ENCODE peak calls at places on chromosomes 3 and 15, in four cellular contexts. A is WTC11, Q is HepG2, U is GM12878. B is an unnamed sample.

GRCh38 chr15:90561344-90562244 is 31.9 kb downstream of the CRTC3 start:
- DNase-seq in U (no peak), Q (no peak), A (no peak), B (no peak)

GRCh38 chr15:101024111-101024695 is 105.0 kb downstream of the LRRK1 start:
- DNase-seq in U (no peak), Q (no peak), A (no peak), B (no peak)

GRCh38 chr3:32440481-32441350 is 49.1 kb downstream of the CMTM7 start:
- DNase-seq in U (no peak), Q (no peak), A (no peak), B (no peak)

GRCh38 chr3:176697284-176697889 is 499.9 kb downstream of the TBL1XR1 start:
- DNase-seq in Q (no peak), A (no peak), U (no peak), B (peak)

GRCh38 chr15:101295607-101296225 is 668 bp upstream of the SNRPA1 start:
- DNase-seq in Q (no peak), U (no peak), A (no peak), B (no peak)

GRCh38 chr3:24145981-24146822 is 201.1 kb downstream of the NR1D2 start:
- DNase-seq in A (no peak), U (no peak), Q (no peak), B (no peak)

GRCh38 chr15:31828594-31828993 is 201.7 kb upstream of the CHRNA7 start:
- DNase-seq in Q (no peak), U (no peak), A (no peak), B (no peak)

GRCh38 chr3:98806583-98806982 is 43.4 kb downstream of the ST3GAL6 start:
- DNase-seq in U (no peak), Q (no peak), A (no peak), B (no peak)

GRCh38 chr15:40528801-40529200 is 36.0 kb downstream of the CCDC32 start:
- DNase-seq in A (no peak), U (no peak), Q (no peak), B (no peak)

GRCh38 chr3:121998030-121998580 is 23.9 kb downstream of the ILDR1 start:
- DNase-seq in U (no peak), A (no peak), Q (no peak), B (no peak)

GRCh38 chr3:78659386-78659987 is 1108.3 kb downstream of the ROBO1 start:
- DNase-seq in Q (peak), A (no peak), U (no peak), B (peak)

GRCh38 chr3:14548321-14548729 is 8.2 kb upstream of the GRIP2 start:
- DNase-seq in Q (peak), A (peak), U (no peak), B (peak)

GRCh38 chr3:8488877-8489865 is 12.5 kb upstream of the LMCD1 start:
- DNase-seq in Q (peak), A (no peak), U (no peak), B (no peak)

GRCh38 chr3:39965997-39966396 is 156.6 kb downstream of the MYRIP start:
- DNase-seq in Q (no peak), U (no peak), A (no peak), B (no peak)

GRCh38 chr3:129398803-129399144 is 29.7 kb downstream of the EFCAB12 start:
- DNase-seq in A (no peak), Q (no peak), U (no peak), B (peak)

DNA sequence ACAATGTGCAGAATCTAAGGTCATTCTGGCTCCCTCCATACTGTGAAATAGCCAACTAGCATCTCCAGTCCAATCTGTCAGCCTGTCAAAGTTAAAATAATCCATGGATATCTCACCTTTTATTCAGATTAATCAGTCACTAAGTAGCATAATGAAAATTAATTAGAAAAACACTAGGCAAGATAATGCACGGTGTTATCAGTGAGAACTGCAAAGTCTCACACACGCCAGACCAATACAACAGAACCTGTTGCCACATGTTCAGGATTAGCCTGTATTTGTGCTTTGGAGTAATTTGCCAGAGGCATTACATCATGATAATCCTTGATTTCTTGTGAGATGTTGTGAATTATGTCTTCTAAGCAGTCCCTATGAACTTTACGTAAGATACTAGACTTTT is 820.4 kb upstream of the ALCAM start:
- DNase-seq in U (no peak), A (no peak), Q (no peak), B (no peak)
- TF ChIP-seq ETV6 in U (no peak), A (no peak), Q (no peak), B (no peak)

DNA sequence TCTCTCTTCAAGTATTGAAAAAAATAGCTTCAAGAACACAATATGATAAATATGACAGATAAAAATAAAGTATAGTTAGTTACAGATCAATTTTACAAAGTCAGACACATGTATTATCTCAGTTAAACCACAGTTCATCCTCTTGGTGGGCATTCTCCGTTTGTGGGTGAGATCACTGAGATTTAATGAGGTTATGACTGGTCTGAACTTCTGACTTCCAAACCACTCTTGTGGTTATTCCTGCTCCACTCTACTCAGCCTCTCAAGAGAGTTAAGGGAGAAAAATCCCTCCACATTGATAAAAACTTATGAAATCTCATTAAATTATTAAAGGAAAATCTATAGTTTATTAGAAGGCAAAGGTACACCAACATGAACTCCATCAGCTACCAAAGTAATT is 229.9 kb upstream of the LRTM1 start:
- DNase-seq in Q (no peak), U (no peak), A (no peak), B (no peak)
- TF ChIP-seq ETV6 in Q (no peak), U (no peak), A (no peak), B (no peak)

GRCh38 chr15:43514241-43515057 is 3.0 kb upstream of the MAP1A start:
- DNase-seq in U (no peak), Q (peak), A (peak), B (peak)
- TF ChIP-seq ETV6 in U (no peak), Q (no peak), A (no peak), B (no peak)

DNA sequence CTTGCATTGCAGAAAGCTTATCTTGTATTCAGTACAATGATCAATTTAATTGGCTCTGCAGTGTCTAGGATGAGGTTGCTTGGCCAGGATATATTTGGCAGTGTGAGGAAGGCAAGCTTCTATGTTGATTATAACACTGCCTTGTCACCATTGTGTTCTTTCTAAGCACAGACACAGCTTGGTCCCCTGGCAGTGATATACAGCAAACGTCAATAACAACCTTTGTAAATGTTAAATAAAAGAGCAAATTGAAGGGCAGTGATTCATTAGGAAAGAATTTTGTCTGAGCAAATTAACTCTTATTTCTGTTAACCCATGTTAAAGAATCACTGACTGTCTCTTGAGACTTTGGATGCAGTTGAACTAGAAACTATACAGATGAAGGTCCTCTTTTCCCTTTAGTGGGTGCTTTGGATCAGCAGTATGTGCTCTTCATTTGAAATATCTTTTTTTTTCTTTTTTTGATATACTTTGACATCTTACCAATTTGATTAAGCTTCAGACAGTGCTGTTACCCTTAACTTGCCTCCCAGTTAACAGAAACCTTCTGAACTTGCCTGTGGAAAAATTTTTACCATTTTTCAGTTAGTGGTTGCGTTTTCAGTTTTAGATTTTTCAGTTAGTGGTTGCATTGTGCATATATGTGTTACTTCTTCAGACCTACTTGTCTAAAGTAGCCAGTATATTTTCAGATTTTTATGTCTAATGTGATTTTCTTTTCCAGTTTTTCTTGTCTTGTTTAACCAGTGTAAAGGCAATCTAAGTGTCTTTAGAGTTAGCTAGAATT is 199.8 kb downstream of the TCF12 start:
- DNase-seq in U (no peak), Q (peak), A (no peak), B (no peak)
- TF ChIP-seq ETV6 in U (no peak), Q (no peak), A (no peak), B (no peak)

DNA sequence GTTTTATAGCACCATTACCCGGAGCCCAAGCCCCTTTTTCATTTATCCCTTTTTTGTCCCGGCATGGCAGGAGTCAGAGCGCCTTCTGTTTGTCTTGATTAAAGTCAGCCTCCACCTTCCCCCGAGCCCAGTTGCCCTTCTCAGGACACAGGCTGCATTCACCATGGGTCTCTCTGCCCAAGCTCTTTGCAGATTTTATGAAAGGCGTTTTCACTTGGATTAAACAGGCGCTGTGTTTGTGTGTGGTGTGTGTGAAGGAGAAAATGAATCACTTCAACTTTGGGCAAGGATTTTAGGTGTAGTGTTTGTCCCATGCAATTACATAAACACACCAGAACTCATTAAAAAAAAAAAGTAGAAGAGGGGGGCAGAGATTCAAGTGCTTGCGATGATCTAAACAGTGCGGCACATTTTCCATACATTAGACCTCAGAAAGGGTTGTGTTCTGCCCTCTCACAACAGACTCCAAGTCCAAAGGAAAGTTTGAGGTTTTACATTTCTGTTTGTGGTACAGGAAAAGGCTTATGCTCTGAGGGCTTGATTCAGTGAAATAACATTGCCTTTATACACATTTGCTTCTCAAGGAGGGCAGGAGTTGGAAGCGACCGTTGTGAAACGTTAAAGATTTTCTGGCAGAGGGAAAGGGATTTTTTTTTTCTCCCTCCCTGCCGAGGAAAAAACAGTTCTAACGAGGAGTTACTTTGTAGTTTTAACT is 14.5 kb upstream of the IL16 start:
- DNase-seq in U (no peak), Q (no peak), A (no peak), B (no peak)
- TF ChIP-seq ETV6 in U (no peak), Q (no peak), A (no peak), B (no peak)